ENCODE peak calls at places on chromosome 18, in six cellular contexts. N is lower lobe of right lung, M is OCI-LY7, K is heart right ventricle, D is colonic mucosa, P is endothelial cell. F is an unnamed sample.

GRCh38 chr18:48868468-48869466 is 82.0 kb downstream of the SMAD7 start:
- DNase-seq in N (peak; percentile 62), M (peak; percentile 86), K (no peak), D (no peak), P (no peak), F (no peak)

GRCh38 chr18:48541026-48541746 is 2.4 kb downstream of the CTIF start:
- DNase-seq in N (peak; percentile 84), M (no peak), K (peak; percentile 73), D (peak; percentile 81), P (peak; percentile 75), F (peak; percentile 62)

GRCh38 chr18:40415224-40415791 is 1539.7 kb upstream of the PIK3C3 start:
- DNase-seq in N (no peak), M (no peak), K (no peak), D (no peak), P (no peak), F (no peak)

GRCh38 chr18:9705183-9705864 is 2.8 kb upstream of the RAB31 start:
- DNase-seq in N (no peak), M (no peak), K (no peak), D (no peak), P (no peak), F (no peak)

GRCh38 chr18:32714571-32715148 is 58.2 kb downstream of the KLHL14 start:
- DNase-seq in N (no peak), M (peak; percentile 75), K (peak; percentile 33), D (peak; percentile 58), P (peak; percentile 68), F (peak; percentile 21)

GRCh38 chr18:13369756-13370510 is 151.4 kb downstream of the LDLRAD4 start:
- DNase-seq in N (no peak), M (no peak), K (no peak), D (peak; percentile 87), P (no peak), F (no peak)

GRCh38 chr18:30094556-30094955 is 948.0 kb downstream of the DSC3 start:
- DNase-seq in N (no peak), M (no peak), K (no peak), D (no peak), P (no peak), F (no peak)

GRCh38 chr18:75111673-75112485 is 97.1 kb downstream of the PTGR3 start:
- DNase-seq in N (no peak), M (no peak), K (no peak), D (no peak), P (no peak), F (no peak)

GRCh38 chr18:51654441-51655326 is 457.2 kb upstream of the MEX3C start:
- DNase-seq in N (no peak), M (no peak), K (no peak), D (no peak), P (no peak), F (no peak)

GRCh38 chr18:38009335-38009734 is 443.7 kb upstream of the CELF4 start:
- DNase-seq in N (no peak), M (no peak), K (no peak), D (no peak), P (no peak), F (no peak)

GRCh38 chr18:75227535-75227934 is 16.9 kb downstream of the TSHZ1 start:
- DNase-seq in N (no peak), M (no peak), K (no peak), D (no peak), P (no peak), F (no peak)

GRCh38 chr18:59051470-59052165 is 88.1 kb upstream of the SEC11C start:
- DNase-seq in N (no peak), M (no peak), K (no peak), D (no peak), P (no peak), F (no peak)

GRCh38 chr18:79136742-79137141 is 67.5 kb downstream of the ATP9B start:
- DNase-seq in N (no peak), M (no peak), K (no peak), D (no peak), P (no peak), F (no peak)

GRCh38 chr18:46097378-46097852 is 681 bp downstream of the ATP5F1A start:
- DNase-seq in N (no peak), M (peak; percentile 11), K (peak; percentile 15), D (no peak), P (no peak), F (no peak)

GRCh38 chr18:46096651-46097300 is 1.3 kb downstream of the ATP5F1A start:
- DNase-seq in N (no peak), M (peak; percentile 19), K (no peak), D (peak; percentile 41), P (no peak), F (no peak)

GRCh38 chr18:46098616-46098933 is 479 bp upstream of the ATP5F1A start:
- DNase-seq in N (no peak), M (no peak), K (no peak), D (no peak), P (no peak), F (no peak)

GRCh38 chr18:46099463-46099862 is 1.4 kb upstream of the ATP5F1A start:
- DNase-seq in N (no peak), M (no peak), K (no peak), D (no peak), P (no peak), F (no peak)

DNA sequence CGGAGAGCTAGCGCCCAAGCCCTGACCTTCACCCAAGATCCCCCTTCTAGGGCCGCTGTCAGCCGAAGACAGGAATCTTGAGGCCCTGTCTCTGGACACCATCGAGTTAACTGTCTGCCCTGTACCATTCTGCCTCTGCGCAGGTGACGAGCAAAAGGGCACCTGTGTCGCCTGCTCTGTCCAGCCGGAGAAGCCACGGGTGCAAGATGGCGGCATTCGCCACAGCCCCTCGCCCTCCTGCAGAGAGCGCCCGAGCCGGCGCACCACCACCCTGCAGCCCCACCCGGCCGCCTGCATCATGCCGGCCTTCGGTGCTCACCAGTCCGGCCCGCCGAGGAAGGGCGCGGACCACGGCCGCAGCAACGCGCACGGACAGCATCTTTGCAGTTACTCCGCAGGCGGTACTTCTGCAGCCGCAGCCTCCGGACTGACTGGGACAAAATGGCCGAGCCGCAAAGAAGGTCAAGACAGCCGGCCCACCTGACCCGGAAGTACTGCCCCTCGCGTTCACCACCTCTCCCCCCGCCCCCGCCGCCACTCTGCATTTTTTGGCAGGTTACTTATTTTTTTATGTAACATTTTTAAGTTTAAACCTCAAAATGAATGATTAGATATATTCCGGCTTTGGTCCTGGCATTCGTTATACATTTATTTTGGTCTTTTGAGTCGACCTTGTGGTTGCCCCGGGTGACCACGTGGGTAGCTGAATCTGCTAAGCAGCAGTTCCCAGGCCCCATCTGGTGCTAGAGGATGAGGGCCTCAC is at the start of gene ATP5F1A:
- DNase-seq in N (peak; percentile 90), M (peak; percentile 82), K (peak; percentile 95), D (peak; percentile 91), P (peak; percentile 76), F (peak; percentile 80)
- TF ChIP-seq CTCF in N (peak; percentile 18), M (no peak), K (no peak), D (no peak), P (no peak), F (no peak)

GRCh38 chr18:21196426-21196825 is 45.6 kb upstream of the GREB1L start:
- DNase-seq in N (no peak), M (no peak), K (no peak), D (no peak), P (no peak), F (no peak)

GRCh38 chr18:21191596-21192307 is 50.3 kb upstream of the GREB1L start:
- DNase-seq in N (peak; percentile 61), M (peak; percentile 30), K (peak; percentile 20), D (peak; percentile 49), P (peak; percentile 69), F (no peak)

GRCh38 chr18:21194871-21195771 is 46.9 kb upstream of the GREB1L start:
- DNase-seq in N (no peak), M (peak; percentile 57), K (no peak), D (no peak), P (no peak), F (no peak)

GRCh38 chr18:21187886-21188285 is 54.1 kb upstream of the GREB1L start:
- DNase-seq in N (no peak), M (no peak), K (no peak), D (no peak), P (no peak), F (no peak)

DNA sequence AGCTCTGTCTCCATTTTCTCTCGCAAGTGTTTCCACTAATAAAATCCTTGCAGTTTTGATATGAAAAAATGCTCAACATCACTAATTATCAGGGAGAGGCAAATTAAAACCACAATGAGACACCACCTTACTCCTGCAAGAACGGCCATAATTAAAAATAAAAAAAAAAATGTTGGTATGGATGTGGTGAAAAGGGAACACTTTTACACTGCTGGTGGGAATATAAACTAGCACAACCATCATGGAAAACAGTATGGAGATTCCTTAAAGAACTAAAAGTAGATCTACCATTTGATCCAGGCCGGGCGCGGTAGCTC is 49.8 kb upstream of the GREB1L start:
- DNase-seq in N (no peak), M (no peak), K (no peak), D (no peak), P (no peak), F (no peak)
- TF ChIP-seq CTCF in N (no peak), M (peak; percentile 18), K (no peak), D (peak; percentile 4), P (no peak), F (no peak)

GRCh38 chr18:53441761-53442414 is 782.6 kb downstream of the MBD2 start:
- DNase-seq in N (no peak), M (no peak), K (no peak), D (no peak), P (no peak), F (no peak)

GRCh38 chr18:53442415-53442783 is 782.1 kb downstream of the MBD2 start:
- DNase-seq in N (no peak), M (no peak), K (no peak), D (no peak), P (no peak), F (no peak)
- TF ChIP-seq CTCF in N (no peak), M (no peak), K (no peak), D (no peak), P (no peak), F (no peak)

GRCh38 chr18:50011813-50012445 is 183.0 kb downstream of the MYO5B start:
- DNase-seq in N (no peak), M (no peak), K (no peak), D (no peak), P (no peak), F (no peak)

GRCh38 chr18:50009772-50010171 is 185.2 kb downstream of the MYO5B start:
- DNase-seq in N (peak; percentile 66), M (peak; percentile 36), K (peak; percentile 10), D (peak; percentile 72), P (peak; percentile 62), F (peak; percentile 24)

GRCh38 chr18:50008306-50008705 is 186.6 kb downstream of the MYO5B start:
- DNase-seq in N (no peak), M (no peak), K (no peak), D (no peak), P (no peak), F (no peak)

DNA sequence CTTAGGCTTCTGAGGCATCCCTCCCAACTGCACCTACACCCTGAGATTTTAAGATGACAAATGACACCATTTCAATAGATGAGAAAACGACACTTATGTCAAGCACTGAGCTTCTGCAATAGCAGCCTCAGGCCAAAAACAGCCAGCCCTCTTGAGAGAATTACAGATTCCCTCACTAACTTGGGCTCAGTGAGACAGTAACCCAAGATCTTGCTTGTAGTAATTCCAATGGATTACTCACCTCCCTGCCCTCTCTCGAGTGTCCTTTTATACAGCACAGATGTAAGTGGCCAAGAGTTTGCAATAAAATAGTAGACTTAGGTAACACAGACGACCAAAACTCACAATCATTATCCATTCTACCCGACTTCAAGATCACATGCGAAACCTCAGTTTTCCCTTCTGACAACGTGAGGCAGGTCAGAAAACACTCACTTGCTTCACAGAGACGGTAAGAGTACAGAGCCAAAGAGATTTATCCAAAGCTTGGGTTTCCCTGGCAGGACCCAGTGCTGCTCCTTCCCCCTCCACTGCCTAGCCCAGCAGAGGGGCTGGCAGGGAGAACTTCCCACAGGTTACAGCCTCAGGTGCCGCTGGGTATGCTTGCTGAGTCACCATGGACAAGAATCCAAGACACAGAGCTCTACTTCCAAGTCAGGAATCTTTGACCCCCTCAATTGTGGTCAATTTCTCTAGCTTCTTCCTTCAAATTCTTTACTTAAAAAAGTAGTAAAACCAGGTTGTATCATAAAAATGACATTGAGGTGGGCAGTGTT is 181.4 kb downstream of the MYO5B start:
- DNase-seq in N (no peak), M (no peak), K (no peak), D (no peak), P (no peak), F (no peak)
- TF ChIP-seq CTCF in N (no peak), M (no peak), K (no peak), D (no peak), P (no peak), F (no peak)

F was measured in D721Med.